ENCODE peak calls at places on chromosomes 2 and 18, in six cellular contexts. P, E, O, F, Q and L are unnamed samples.

GRCh38 chr2:44817673-44818335 is 123.7 kb upstream of the SIX3 start:
- DNase-seq in F (no peak), O (no peak), P (no peak), Q (no peak), E (no peak), L (no peak)

GRCh38 chr2:67165141-67165990 is 231.8 kb upstream of the ETAA1 start:
- DNase-seq in E (no peak), O (peak), F (no peak), Q (no peak), P (peak), L (peak)

GRCh38 chr2:84701880-84702279 is 179.0 kb downstream of the TRABD2A start:
- DNase-seq in F (no peak), Q (peak), O (peak), P (peak), E (no peak), L (peak)

GRCh38 chr2:30225131-30225762 is 6.1 kb upstream of the LBH start:
- DNase-seq in P (peak), Q (peak), F (no peak), E (peak), O (peak), L (peak)

GRCh38 chr2:12534646-12535263 is 182.0 kb upstream of the TRIB2 start:
- DNase-seq in Q (peak), E (no peak), P (peak), O (peak), F (no peak), L (peak)

GRCh38 chr2:54872783-54873182 is 149.3 kb downstream of the EML6 start:
- DNase-seq in O (no peak), P (no peak), F (no peak), E (no peak), Q (no peak), L (no peak)

GRCh38 chr2:42954227-42954962 is 162.0 kb upstream of the HAAO start:
- DNase-seq in O (peak), P (peak), E (no peak), Q (peak), F (no peak), L (peak)

GRCh38 chr2:180077295-180077906 is 70.3 kb upstream of the CWC22 start:
- DNase-seq in F (no peak), O (peak), E (no peak), P (peak), Q (peak), L (peak)

GRCh38 chr2:111250448-111251030 is 129.8 kb downstream of the BCL2L11 start:
- DNase-seq in F (no peak), E (no peak), Q (no peak), O (peak), P (no peak), L (peak)

GRCh38 chr2:179429060-179429471 is 164.4 kb upstream of the SESTD1 start:
- DNase-seq in Q (no peak), F (no peak), P (no peak), O (no peak), E (no peak), L (no peak)

GRCh38 chr2:219308142-219309093 is 783 bp downstream of the PTPRN start:
- DNase-seq in P (peak), Q (peak), O (peak), F (no peak), E (peak), L (peak)

GRCh38 chr2:118169359-118170005 is 81.2 kb downstream of the INSIG2 start:
- DNase-seq in F (no peak), P (no peak), O (no peak), Q (peak), E (peak), L (no peak)

GRCh38 chr2:240319855-240320560 is 115.5 kb upstream of the GPC1 start:
- DNase-seq in O (peak), E (no peak), P (peak), Q (peak), F (no peak), L (peak)

GRCh38 chr18:9619545-9619944 is 5.2 kb upstream of the PPP4R1 start:
- DNase-seq in P (peak), F (no peak), Q (peak), O (peak), E (no peak), L (peak)

GRCh38 chr2:183070942-183071844 is 7.4 kb upstream of the DUSP19 start:
- DNase-seq in P (peak), E (no peak), Q (peak), O (peak), F (no peak), L (peak)